ENCODE peak calls at places on chromosomes 1 and 21, in seven cellular contexts. One of them, this sample, is unnamed.

GRCh38 chr1:50977575-50978143 is 7.6 kb downstream of the CDKN2C start:
- DNase-seq in hepatocyte: peak; percentile 41
- DNase-seq in fibroblast of lung: peak; percentile 51
- DNase-seq in IMR-90: peak; percentile 52
- DNase-seq in uterus: peak; percentile 49
- DNase-seq in B cell: peak; percentile 48
- DNase-seq in neural crest cell: peak; percentile 32
- DNase-seq in this sample: no peak

GRCh38 chr1:156583821-156584622 is 4.5 kb downstream of the TTC24 start:
- DNase-seq in fibroblast of lung: peak; percentile 72
- DNase-seq in neural crest cell: peak; percentile 84
- DNase-seq in hepatocyte: peak; percentile 91
- DNase-seq in IMR-90: peak; percentile 84
- DNase-seq in B cell: peak; percentile 86
- DNase-seq in uterus: peak; percentile 67
- DNase-seq in this sample: peak; percentile 86

GRCh38 chr1:61979729-61980128 is 214.9 kb upstream of the L1TD1 start:
- DNase-seq in neural crest cell: no peak
- DNase-seq in hepatocyte: no peak
- DNase-seq in uterus: no peak
- DNase-seq in fibroblast of lung: no peak
- DNase-seq in B cell: no peak
- DNase-seq in IMR-90: no peak
- DNase-seq in this sample: no peak

GRCh38 chr1:180311011-180311730 is 81.1 kb downstream of the LHX4 start:
- DNase-seq in IMR-90: peak; percentile 80
- DNase-seq in fibroblast of lung: peak; percentile 62
- DNase-seq in B cell: no peak
- DNase-seq in uterus: no peak
- DNase-seq in neural crest cell: no peak
- DNase-seq in hepatocyte: peak; percentile 33
- DNase-seq in this sample: peak; percentile 33

GRCh38 chr1:15468145-15468544 is 7.8 kb upstream of the CELA2B start:
- DNase-seq in B cell: no peak
- DNase-seq in IMR-90: no peak
- DNase-seq in fibroblast of lung: no peak
- DNase-seq in neural crest cell: no peak
- DNase-seq in hepatocyte: no peak
- DNase-seq in uterus: no peak
- DNase-seq in this sample: no peak

GRCh38 chr1:201020647-201021332 is 2.7 kb downstream of the KIF21B start:
- DNase-seq in uterus: no peak
- DNase-seq in fibroblast of lung: no peak
- DNase-seq in IMR-90: no peak
- DNase-seq in B cell: peak; percentile 57
- DNase-seq in neural crest cell: no peak
- DNase-seq in hepatocyte: no peak
- DNase-seq in this sample: no peak

GRCh38 chr1:207407655-207408256 is 46.4 kb upstream of the CR2 start:
- DNase-seq in hepatocyte: no peak
- DNase-seq in IMR-90: peak; percentile 13
- DNase-seq in uterus: no peak
- DNase-seq in fibroblast of lung: no peak
- DNase-seq in neural crest cell: no peak
- DNase-seq in B cell: no peak
- DNase-seq in this sample: peak; percentile 68

GRCh38 chr1:236673284-236673919 is 12.9 kb upstream of the ACTN2 start:
- DNase-seq in hepatocyte: no peak
- DNase-seq in IMR-90: peak; percentile 7
- DNase-seq in uterus: no peak
- DNase-seq in B cell: no peak
- DNase-seq in neural crest cell: no peak
- DNase-seq in fibroblast of lung: no peak
- DNase-seq in this sample: peak; percentile 48

GRCh38 chr1:48341221-48341620 is 118.7 kb downstream of the SLC5A9 start:
- DNase-seq in hepatocyte: no peak
- DNase-seq in neural crest cell: no peak
- DNase-seq in IMR-90: peak; percentile 3
- DNase-seq in fibroblast of lung: peak; percentile 59
- DNase-seq in B cell: no peak
- DNase-seq in uterus: no peak
- DNase-seq in this sample: no peak

GRCh38 chr21:42389449-42389835 is 6.4 kb downstream of the TMPRSS3 start:
- DNase-seq in neural crest cell: no peak
- DNase-seq in IMR-90: no peak
- DNase-seq in uterus: no peak
- DNase-seq in hepatocyte: peak; percentile 64
- DNase-seq in B cell: no peak
- DNase-seq in fibroblast of lung: no peak
- DNase-seq in this sample: no peak

GRCh38 chr1:180268556-180269044 is 38.5 kb downstream of the LHX4 start:
- DNase-seq in B cell: no peak
- DNase-seq in neural crest cell: no peak
- DNase-seq in hepatocyte: no peak
- DNase-seq in IMR-90: no peak
- DNase-seq in uterus: no peak
- DNase-seq in fibroblast of lung: no peak
- DNase-seq in this sample: no peak

GRCh38 chr1:84693774-84694173 is 3.5 kb upstream of the SSX2IP start:
- DNase-seq in uterus: no peak
- DNase-seq in B cell: no peak
- DNase-seq in neural crest cell: no peak
- DNase-seq in IMR-90: no peak
- DNase-seq in hepatocyte: no peak
- DNase-seq in fibroblast of lung: peak; percentile 14
- DNase-seq in this sample: peak; percentile 66

GRCh38 chr1:150836129-150836773 is 28.2 kb upstream of the CTSK start:
- DNase-seq in fibroblast of lung: peak; percentile 58
- DNase-seq in uterus: no peak
- DNase-seq in B cell: no peak
- DNase-seq in IMR-90: peak; percentile 3
- DNase-seq in neural crest cell: no peak
- DNase-seq in hepatocyte: peak; percentile 7
- DNase-seq in this sample: peak; percentile 2

GRCh38 chr1:153526132-153526543 is 9.7 kb downstream of the S100A6 start:
- DNase-seq in neural crest cell: no peak
- DNase-seq in IMR-90: no peak
- DNase-seq in fibroblast of lung: no peak
- DNase-seq in uterus: no peak
- DNase-seq in B cell: no peak
- DNase-seq in hepatocyte: no peak
- DNase-seq in this sample: no peak

GRCh38 chr21:23725576-23725975 is 1881.7 kb downstream of the MRPL39 start:
- DNase-seq in fibroblast of lung: no peak
- DNase-seq in neural crest cell: no peak
- DNase-seq in hepatocyte: no peak
- DNase-seq in uterus: no peak
- DNase-seq in B cell: no peak
- DNase-seq in IMR-90: no peak
- DNase-seq in this sample: no peak

GRCh38 chr1:68010094-68010493 is 40.3 kb downstream of the DIRAS3 start:
- DNase-seq in IMR-90: peak; percentile 47
- DNase-seq in neural crest cell: no peak
- DNase-seq in fibroblast of lung: peak; percentile 45
- DNase-seq in uterus: no peak
- DNase-seq in hepatocyte: peak; percentile 32
- DNase-seq in B cell: no peak
- DNase-seq in this sample: peak; percentile 67

GRCh38 chr1:234907585-234908457 is 220.8 kb downstream of the TOMM20 start:
- DNase-seq in fibroblast of lung: peak; percentile 72
- DNase-seq in neural crest cell: no peak
- DNase-seq in hepatocyte: peak; percentile 58
- DNase-seq in uterus: no peak
- DNase-seq in IMR-90: peak; percentile 79
- DNase-seq in B cell: no peak
- DNase-seq in this sample: peak; percentile 92

GRCh38 chr1:174258148-174258550 is 98.8 kb downstream of the RABGAP1L start:
- DNase-seq in fibroblast of lung: peak; percentile 31
- DNase-seq in uterus: no peak
- DNase-seq in IMR-90: peak; percentile 50
- DNase-seq in neural crest cell: peak; percentile 57
- DNase-seq in B cell: peak; percentile 58
- DNase-seq in hepatocyte: peak; percentile 58
- DNase-seq in this sample: peak; percentile 53

GRCh38 chr1:47765236-47765635 is 231.9 kb downstream of the TRABD2B start:
- DNase-seq in fibroblast of lung: no peak
- DNase-seq in uterus: no peak
- DNase-seq in hepatocyte: no peak
- DNase-seq in IMR-90: no peak
- DNase-seq in neural crest cell: no peak
- DNase-seq in B cell: no peak
- DNase-seq in this sample: no peak

GRCh38 chr1:209720326-209720725 is 15.7 kb downstream of the HSD11B1 start:
- DNase-seq in neural crest cell: no peak
- DNase-seq in fibroblast of lung: no peak
- DNase-seq in IMR-90: peak; percentile 42
- DNase-seq in B cell: no peak
- DNase-seq in hepatocyte: no peak
- DNase-seq in uterus: no peak
- DNase-seq in this sample: no peak

GRCh38 chr1:222824641-222825040 is 9.8 kb downstream of the DISP1 start:
- DNase-seq in B cell: no peak
- DNase-seq in hepatocyte: no peak
- DNase-seq in IMR-90: no peak
- DNase-seq in fibroblast of lung: peak; percentile 42
- DNase-seq in neural crest cell: no peak
- DNase-seq in uterus: no peak
- DNase-seq in this sample: no peak

GRCh38 chr1:100037665-100038400 is 68.0 kb downstream of the SLC35A3 start:
- DNase-seq in hepatocyte: peak; percentile 97
- DNase-seq in uterus: peak; percentile 87
- DNase-seq in neural crest cell: peak; percentile 76
- DNase-seq in B cell: peak; percentile 95
- DNase-seq in IMR-90: peak; percentile 83
- DNase-seq in fibroblast of lung: peak; percentile 84
- DNase-seq in this sample: peak; percentile 80

GRCh38 chr1:6504887-6505286 is 13.4 kb upstream of the PLEKHG5 start:
- DNase-seq in B cell: no peak
- DNase-seq in IMR-90: no peak
- DNase-seq in neural crest cell: no peak
- DNase-seq in hepatocyte: no peak
- DNase-seq in uterus: no peak
- DNase-seq in fibroblast of lung: no peak
- DNase-seq in this sample: no peak

GRCh38 chr21:44395260-44395659 is 41.8 kb downstream of the TRPM2 start:
- DNase-seq in B cell: no peak
- DNase-seq in neural crest cell: no peak
- DNase-seq in uterus: no peak
- DNase-seq in fibroblast of lung: no peak
- DNase-seq in hepatocyte: no peak
- DNase-seq in IMR-90: no peak
- DNase-seq in this sample: no peak

GRCh38 chr1:226051356-226051755 is 11.2 kb upstream of the H3-3A start:
- DNase-seq in IMR-90: no peak
- DNase-seq in neural crest cell: no peak
- DNase-seq in B cell: no peak
- DNase-seq in uterus: no peak
- DNase-seq in hepatocyte: no peak
- DNase-seq in fibroblast of lung: no peak
- DNase-seq in this sample: peak; percentile 15

GRCh38 chr1:157136133-157136532 is 2.1 kb downstream of the ETV3 start:
- DNase-seq in fibroblast of lung: no peak
- DNase-seq in neural crest cell: no peak
- DNase-seq in hepatocyte: peak; percentile 53
- DNase-seq in IMR-90: no peak
- DNase-seq in B cell: no peak
- DNase-seq in uterus: no peak
- DNase-seq in this sample: no peak

GRCh38 chr1:4652631-4653327 is 1.6 kb upstream of the AJAP1 start:
- DNase-seq in B cell: peak; percentile 66
- DNase-seq in neural crest cell: peak; percentile 79
- DNase-seq in uterus: peak; percentile 31
- DNase-seq in fibroblast of lung: no peak
- DNase-seq in hepatocyte: peak; percentile 75
- DNase-seq in IMR-90: no peak
- DNase-seq in this sample: peak; percentile 27

DNA sequence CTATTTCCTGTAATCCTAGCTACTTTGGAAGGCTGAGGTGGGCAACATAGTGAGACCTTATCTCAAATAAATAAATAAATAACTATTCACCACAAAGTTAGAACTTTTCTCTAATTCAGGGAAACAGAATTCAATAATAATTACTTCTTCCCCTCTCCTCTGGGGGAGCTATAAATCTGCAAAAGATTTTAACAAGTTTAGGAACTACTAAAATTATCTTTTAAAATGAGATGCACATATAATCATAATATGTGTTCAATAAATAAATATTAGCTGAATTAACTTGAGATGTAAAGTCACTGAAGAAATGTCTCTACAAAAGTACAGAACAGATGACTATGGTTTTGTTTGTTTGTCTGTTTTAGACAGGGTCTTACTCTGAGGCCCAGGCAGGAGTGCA is 14.1 kb downstream of the WDR47 start:
- DNase-seq in hepatocyte: no peak
- DNase-seq in fibroblast of lung: no peak
- DNase-seq in B cell: no peak
- DNase-seq in uterus: no peak
- DNase-seq in IMR-90: no peak
- DNase-seq in neural crest cell: no peak
- DNase-seq in this sample: no peak
- TF ChIP-seq CTCF in hepatocyte: peak; percentile 16
- TF ChIP-seq CTCF in fibroblast of lung: no peak
- TF ChIP-seq CTCF in B cell: peak; percentile 50
- TF ChIP-seq CTCF in uterus: no peak
- TF ChIP-seq CTCF in IMR-90: peak; percentile 12
- TF ChIP-seq CTCF in neural crest cell: peak; percentile 49
- TF ChIP-seq CTCF in this sample: no peak

DNA sequence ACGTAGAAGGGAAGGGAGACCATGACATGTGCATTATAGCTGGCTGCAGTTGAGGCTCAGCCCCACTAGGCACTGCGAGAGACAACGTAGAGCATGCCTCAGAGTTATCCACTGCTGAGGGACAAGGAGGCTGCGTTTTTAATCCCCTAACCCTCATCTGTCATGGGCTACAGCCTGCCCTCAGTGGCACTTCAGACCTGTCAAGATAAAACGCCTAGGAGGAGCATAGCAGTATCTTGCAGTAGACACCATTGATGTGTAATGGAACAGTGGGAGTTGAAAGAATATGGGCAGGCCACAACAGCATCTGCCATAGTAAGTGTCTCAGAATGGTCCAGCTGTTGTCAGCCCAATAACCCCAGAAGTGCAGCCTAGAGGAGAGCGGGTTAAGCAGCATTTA is 307.0 kb upstream of the PTBP2 start:
- DNase-seq in IMR-90: no peak
- DNase-seq in fibroblast of lung: no peak
- DNase-seq in neural crest cell: no peak
- DNase-seq in B cell: no peak
- DNase-seq in hepatocyte: no peak
- DNase-seq in uterus: no peak
- DNase-seq in this sample: no peak
- TF ChIP-seq CTCF in IMR-90: no peak
- TF ChIP-seq CTCF in fibroblast of lung: no peak
- TF ChIP-seq CTCF in neural crest cell: no peak
- TF ChIP-seq CTCF in B cell: no peak
- TF ChIP-seq CTCF in hepatocyte: no peak
- TF ChIP-seq CTCF in uterus: no peak
- TF ChIP-seq CTCF in this sample: no peak

GRCh38 chr1:43946244-43947060 is at the start of gene IPO13:
- DNase-seq in fibroblast of lung: peak; percentile 94
- DNase-seq in IMR-90: peak; percentile 94
- DNase-seq in hepatocyte: peak; percentile 97
- DNase-seq in neural crest cell: peak; percentile 95
- DNase-seq in B cell: peak; percentile 97
- DNase-seq in uterus: peak; percentile 96
- DNase-seq in this sample: peak; percentile 94
- TF ChIP-seq CTCF in fibroblast of lung: peak; percentile 43
- TF ChIP-seq CTCF in IMR-90: peak; percentile 66
- TF ChIP-seq CTCF in hepatocyte: peak; percentile 82
- TF ChIP-seq CTCF in neural crest cell: peak; percentile 73
- TF ChIP-seq CTCF in B cell: peak; percentile 71
- TF ChIP-seq CTCF in uterus: peak; percentile 74
- TF ChIP-seq CTCF in this sample: peak; percentile 37

GRCh38 chr1:205810448-205811157 is 2.4 kb downstream of the SLC41A1 start:
- DNase-seq in B cell: no peak
- DNase-seq in fibroblast of lung: no peak
- DNase-seq in uterus: no peak
- DNase-seq in IMR-90: no peak
- DNase-seq in hepatocyte: peak; percentile 35
- DNase-seq in neural crest cell: no peak
- DNase-seq in this sample: no peak
- TF ChIP-seq CTCF in B cell: no peak
- TF ChIP-seq CTCF in fibroblast of lung: peak; percentile 30
- TF ChIP-seq CTCF in uterus: no peak
- TF ChIP-seq CTCF in IMR-90: peak; percentile 22
- TF ChIP-seq CTCF in hepatocyte: peak; percentile 22
- TF ChIP-seq CTCF in neural crest cell: peak; percentile 44
- TF ChIP-seq CTCF in this sample: peak; percentile 20

This sample was measured in fibroblast of mammary gland.